ENCODE peak calls at places on chromosomes 7 and 10, in nine cellular contexts. G is GM10248, A is sigmoid colon, K is IMR-90, H is spleen, J is tibial artery, N is B cell, C is right lobe of liver, S is endothelial cell. U is an unnamed sample.

GRCh38 chr7:23863209-23863798 is 153.3 kb downstream of the STK31 start:
- DNase-seq in G (no peak), J (no peak), K (peak), S (no peak), N (no peak), H (no peak), A (no peak), C (no peak), U (peak)

GRCh38 chr7:106064836-106065559 is 47.1 kb downstream of the SYPL1 start:
- DNase-seq in N (no peak), A (peak), G (no peak), H (peak), S (no peak), K (peak), J (peak), C (peak), U (no peak)

GRCh38 chr10:110016957-110017514 is 9.3 kb downstream of the ADD3 start:
- DNase-seq in K (no peak), G (no peak), J (no peak), C (no peak), A (no peak), N (no peak), S (no peak), H (no peak), U (no peak)

GRCh38 chr7:101554584-101555268 is 74.4 kb downstream of the MYL10 start:
- DNase-seq in S (no peak), N (no peak), A (no peak), K (no peak), J (no peak), C (no peak), G (peak), H (no peak), U (no peak)

GRCh38 chr10:46094931-46095755 is 49.1 kb upstream of the MSMB start:
- DNase-seq in J (no peak), N (no peak), A (no peak), G (no peak), S (no peak), K (no peak), H (no peak), C (no peak), U (peak)

GRCh38 chr7:4707980-4708411 is 25.9 kb downstream of the FOXK1 start:
- DNase-seq in G (no peak), K (no peak), J (no peak), A (no peak), N (no peak), S (no peak), H (no peak), C (no peak), U (no peak)

GRCh38 chr10:122290334-122290733 is 19.2 kb downstream of the BTBD16 start:
- DNase-seq in A (peak), S (no peak), K (no peak), J (no peak), G (no peak), N (no peak), H (no peak), C (no peak), U (no peak)

GRCh38 chr10:112247791-112248190 is 35.4 kb upstream of the TECTB start:
- DNase-seq in H (no peak), J (no peak), C (no peak), S (no peak), G (no peak), A (no peak), K (no peak), N (no peak), U (no peak)

GRCh38 chr10:124296813-124297788 is 121.6 kb downstream of the OAT start:
- DNase-seq in G (no peak), K (no peak), A (no peak), J (no peak), N (no peak), C (no peak), S (no peak), H (no peak), U (no peak)

GRCh38 chr7:51472017-51472296 is 155.3 kb upstream of the COBL start:
- DNase-seq in H (no peak), K (no peak), J (no peak), N (no peak), G (no peak), C (no peak), S (no peak), A (no peak), U (no peak)

GRCh38 chr10:3217301-3217700 is 44.7 kb upstream of the PITRM1 start:
- DNase-seq in S (no peak), H (no peak), G (no peak), N (no peak), C (no peak), J (no peak), K (peak), A (no peak), U (no peak)

GRCh38 chr7:42832672-42833071 is 79.2 kb downstream of the C7orf25 start:
- DNase-seq in A (no peak), H (no peak), S (no peak), G (no peak), N (no peak), K (no peak), J (no peak), C (no peak), U (no peak)

GRCh38 chr10:73867126-73867807 is 7.1 kb downstream of the CAMK2G start:
- DNase-seq in A (peak), C (no peak), K (no peak), G (no peak), S (no peak), J (no peak), H (no peak), N (no peak), U (no peak)

GRCh38 chr7:70870349-70870748 is 261.6 kb upstream of the GALNT17 start:
- DNase-seq in J (no peak), K (no peak), C (no peak), N (no peak), G (no peak), H (no peak), S (no peak), A (no peak), U (no peak)

GRCh38 chr7:101728128-101728527 is 89.3 kb upstream of the CUX1 start:
- DNase-seq in J (no peak), H (no peak), S (no peak), G (no peak), N (no peak), C (no peak), K (no peak), A (no peak), U (no peak)

GRCh38 chr10:71239131-71239915 is 27.0 kb downstream of the UNC5B start:
- DNase-seq in H (no peak), C (no peak), A (no peak), S (no peak), G (no peak), K (no peak), N (no peak), J (no peak), U (no peak)

GRCh38 chr10:72260588-72261322 is 13.0 kb upstream of the DDIT4 start:
- DNase-seq in C (peak), S (peak), H (peak), J (peak), N (peak), K (peak), A (peak), G (peak), U (peak)
- TF ChIP-seq CTCF in C (no peak), S (no peak), H (no peak), J (no peak), N (no peak), K (no peak), A (no peak), G (peak), U (no peak)

GRCh38 chr7:20651960-20652544 is 36.6 kb downstream of the ABCB5 start:
- DNase-seq in A (no peak), S (no peak), J (no peak), N (no peak), K (no peak), C (no peak), H (no peak), G (no peak), U (peak)
- TF ChIP-seq CTCF in A (no peak), S (peak), J (no peak), N (no peak), K (peak), C (no peak), H (no peak), G (peak), U (peak)

DNA sequence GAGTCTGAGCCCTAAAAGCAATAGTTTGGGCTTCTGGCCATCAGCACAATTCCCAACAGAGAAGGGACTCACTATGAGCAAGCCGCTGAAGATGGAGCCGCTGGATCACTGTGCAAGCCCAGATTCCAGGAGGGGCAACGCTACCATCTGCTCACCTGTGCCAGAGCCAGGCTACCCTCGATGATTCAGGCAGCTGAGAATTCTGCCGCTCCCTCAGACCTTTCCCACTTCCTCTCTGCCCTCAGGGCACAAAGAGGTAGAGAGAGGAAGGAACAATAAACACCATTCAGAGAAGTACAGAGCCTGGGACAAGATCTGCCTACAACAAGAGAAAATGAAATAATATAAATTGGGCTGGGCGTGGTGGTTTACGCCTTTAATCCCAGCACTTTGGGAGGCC is 98.1 kb downstream of the MYOF start:
- DNase-seq in A (no peak), J (no peak), S (no peak), G (no peak), C (no peak), H (no peak), N (no peak), K (no peak), U (no peak)
- TF ChIP-seq CTCF in A (no peak), J (no peak), S (no peak), G (no peak), C (no peak), H (no peak), N (no peak), K (no peak), U (no peak)

GRCh38 chr10:23293145-23293724 is 51.4 kb downstream of the C10orf67 start:
- DNase-seq in K (peak), S (peak), N (no peak), C (no peak), A (no peak), G (peak), H (no peak), J (no peak), U (peak)
- TF ChIP-seq CTCF in K (peak), S (peak), N (peak), C (peak), A (no peak), G (peak), H (peak), J (no peak), U (peak)